ENCODE peak calls at places on chromosomes 12 and 14, in four cellular contexts. T is IMR-90, E is neuronal stem cell, L is H1. J is an unnamed sample.

GRCh38 chr14:77157716-77158115 is 16.1 kb upstream of the ZDHHC22 start:
- DNase-seq in T (no peak), E (no peak), L (no peak), J (no peak)

GRCh38 chr12:132419612-132420237 is 70.2 kb upstream of the FBRSL1 start:
- DNase-seq in T (no peak), E (no peak), L (no peak), J (no peak)

GRCh38 chr14:101817511-101818001 is 56.0 kb downstream of the PPP2R5C start:
- DNase-seq in T (no peak), E (no peak), L (no peak), J (no peak)

GRCh38 chr14:74582910-74583581 is 29.0 kb downstream of the LTBP2 start:
- DNase-seq in T (peak), E (no peak), L (no peak), J (peak)

GRCh38 chr14:20601522-20601921 is 10.3 kb upstream of the RNASE12 start:
- DNase-seq in T (no peak), E (no peak), L (no peak), J (no peak)

GRCh38 chr14:101960225-101960624 is 4.1 kb upstream of the DYNC1H1 start:
- DNase-seq in T (no peak), E (no peak), L (peak), J (peak)

GRCh38 chr12:54786081-54786480 is 68.2 kb upstream of the MUCL1 start:
- DNase-seq in T (no peak), E (no peak), L (no peak), J (no peak)

GRCh38 chr14:60085085-60085484 is 6.6 kb upstream of the PCNX4 start:
- DNase-seq in T (peak), E (no peak), L (no peak), J (no peak)

GRCh38 chr12:38880288-38880687 is 25.1 kb downstream of the CPNE8 start:
- DNase-seq in T (no peak), E (no peak), L (no peak), J (no peak)

GRCh38 chr12:52631676-52632459 is 13.5 kb upstream of the KRT73 start:
- DNase-seq in T (no peak), E (no peak), L (peak), J (no peak)

GRCh38 chr14:39233680-39234326 is at the start of gene MIA2:
- DNase-seq in T (no peak), E (no peak), L (no peak), J (no peak)

GRCh38 chr12:65189028-65189718 is 19.8 kb downstream of the LEMD3 start:
- DNase-seq in T (no peak), E (no peak), L (no peak), J (no peak)

GRCh38 chr12:44021471-44021971 is 185.6 kb downstream of the TMEM117 start:
- DNase-seq in T (no peak), E (no peak), L (no peak), J (no peak)

GRCh38 chr14:104766863-104767633 is 14.1 kb downstream of the SIVA1 start:
- DNase-seq in T (no peak), E (no peak), L (no peak), J (no peak)

GRCh38 chr12:19967001-19967400 is 401.3 kb upstream of the PDE3A start:
- DNase-seq in T (no peak), E (no peak), L (no peak), J (no peak)

GRCh38 chr12:116135209-116135930 is 142.1 kb downstream of the MED13L start:
- DNase-seq in T (peak), E (no peak), L (no peak), J (peak)

GRCh38 chr14:56659964-56660551 is 80.5 kb downstream of the TMEM260 start:
- DNase-seq in T (peak), E (peak), L (no peak), J (peak)

GRCh38 chr12:65123435-65124063 is 2.4 kb upstream of the WIF1 start:
- DNase-seq in T (peak), E (no peak), L (no peak), J (peak)

GRCh38 chr12:93158065-93158843 is 219.5 kb upstream of the NUDT4 start:
- DNase-seq in T (no peak), E (no peak), L (no peak), J (no peak)

GRCh38 chr12:55932546-55932919 is 1.6 kb downstream of the DGKA start:
- DNase-seq in T (peak), E (no peak), L (no peak), J (peak)

GRCh38 chr12:50979369-50980052 is 27.2 kb downstream of the HIGD1C start:
- DNase-seq in T (no peak), E (no peak), L (no peak), J (no peak)

GRCh38 chr14:91264151-91265150 is 19.9 kb upstream of the GPR68 start:
- DNase-seq in T (no peak), E (no peak), L (peak), J (no peak)

GRCh38 chr12:80188566-80188965 is 89.2 kb downstream of the OTOGL start:
- DNase-seq in T (peak), E (no peak), L (no peak), J (peak)

GRCh38 chr12:76644950-76645349 is 85.4 kb upstream of the OSBPL8 start:
- DNase-seq in T (no peak), E (no peak), L (no peak), J (no peak)

GRCh38 chr12:89733579-89734201 is 25.1 kb upstream of the ATP2B1 start:
- DNase-seq in T (peak), E (no peak), L (no peak), J (peak)

GRCh38 chr14:70995671-70996070 is 88.4 kb downstream of the PCNX1 start:
- DNase-seq in T (peak), E (no peak), L (no peak), J (no peak)

GRCh38 chr12:122726056-122726558 is 4.5 kb downstream of the HCAR1 start:
- DNase-seq in T (no peak), E (no peak), L (no peak), J (no peak)

GRCh38 chr12:88752183-88752582 is 171.9 kb upstream of the KITLG start:
- DNase-seq in T (no peak), E (no peak), L (no peak), J (no peak)

GRCh38 chr12:120822832-120823503 is 81.2 kb downstream of the SPPL3 start:
- DNase-seq in T (no peak), E (no peak), L (no peak), J (no peak)

GRCh38 chr12:55654506-55655224 is 18.0 kb downstream of the OR10P1 start:
- DNase-seq in T (no peak), E (no peak), L (no peak), J (no peak)

GRCh38 chr12:16606201-16606849 is 363 bp upstream of the LMO3 start:
- DNase-seq in T (peak), E (no peak), L (peak), J (peak)

GRCh38 chr12:57216931-57217871 is 607 bp downstream of the NXPH4 start:
- DNase-seq in T (no peak), E (no peak), L (peak), J (no peak)

GRCh38 chr12:18165889-18166288 is 75.9 kb upstream of the RERGL start:
- DNase-seq in T (no peak), E (no peak), L (no peak), J (no peak)

GRCh38 chr12:75705749-75706719 is 194.6 kb upstream of the KRR1 start:
- DNase-seq in T (peak), E (no peak), L (no peak), J (peak)

GRCh38 chr12:1927751-1928351 is 9.4 kb upstream of the CACNA2D4 start:
- DNase-seq in T (no peak), E (no peak), L (peak), J (no peak)

GRCh38 chr12:94679554-94679953 is 29.2 kb upstream of the TMCC3 start:
- DNase-seq in T (no peak), E (no peak), L (peak), J (no peak)

GRCh38 chr12:25959069-25959961 is 833 bp downstream of the RASSF8 start:
- DNase-seq in T (peak), E (no peak), L (peak), J (peak)

GRCh38 chr12:25960176-25960575 is 1.7 kb downstream of the RASSF8 start:
- DNase-seq in T (peak), E (no peak), L (no peak), J (peak)

GRCh38 chr12:25958254-25959068 is at the start of gene RASSF8:
- DNase-seq in T (peak), E (peak), L (peak), J (peak)

GRCh38 chr12:25960926-25961325 is 2.4 kb downstream of the RASSF8 start:
- DNase-seq in T (peak), E (no peak), L (no peak), J (no peak)

GRCh38 chr12:25957898-25958253 is 606 bp upstream of the RASSF8 start:
- DNase-seq in T (peak), E (no peak), L (no peak), J (peak)
- H2BK5ac ChIP-seq in T (peak), E (peak), L (no peak), J (peak)

GRCh38 chr12:102736328-102736727 is 180.7 kb downstream of the PAH start:
- DNase-seq in T (no peak), E (no peak), L (no peak), J (no peak)
- H3K14ac ChIP-seq in T (no peak), E (no peak), L (no peak), J (no peak)

DNA sequence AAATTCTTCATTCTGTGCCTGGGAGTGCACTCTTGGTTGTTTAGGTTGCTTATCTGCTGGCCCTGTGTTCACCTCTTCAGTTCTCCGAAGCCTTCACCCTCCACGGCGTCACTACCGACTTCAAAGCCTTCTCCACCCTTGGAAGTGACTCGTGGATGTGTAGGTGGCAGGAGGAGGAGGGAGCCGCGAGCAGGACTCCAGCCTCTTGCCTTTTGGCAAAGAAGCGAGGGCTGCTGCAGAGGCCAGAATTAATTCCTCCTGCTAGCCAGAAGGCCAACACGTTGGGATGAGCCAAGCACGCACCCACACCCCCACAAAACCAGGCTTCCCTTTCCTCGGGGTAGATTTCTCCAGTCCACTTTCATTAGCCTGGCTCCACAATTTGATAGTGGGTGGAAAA is 86.5 kb downstream of the TBX5 start:
- DNase-seq in T (peak), E (no peak), L (no peak), J (no peak)
- H2BK5ac ChIP-seq in T (no peak), E (no peak), L (no peak), J (no peak)

DNA sequence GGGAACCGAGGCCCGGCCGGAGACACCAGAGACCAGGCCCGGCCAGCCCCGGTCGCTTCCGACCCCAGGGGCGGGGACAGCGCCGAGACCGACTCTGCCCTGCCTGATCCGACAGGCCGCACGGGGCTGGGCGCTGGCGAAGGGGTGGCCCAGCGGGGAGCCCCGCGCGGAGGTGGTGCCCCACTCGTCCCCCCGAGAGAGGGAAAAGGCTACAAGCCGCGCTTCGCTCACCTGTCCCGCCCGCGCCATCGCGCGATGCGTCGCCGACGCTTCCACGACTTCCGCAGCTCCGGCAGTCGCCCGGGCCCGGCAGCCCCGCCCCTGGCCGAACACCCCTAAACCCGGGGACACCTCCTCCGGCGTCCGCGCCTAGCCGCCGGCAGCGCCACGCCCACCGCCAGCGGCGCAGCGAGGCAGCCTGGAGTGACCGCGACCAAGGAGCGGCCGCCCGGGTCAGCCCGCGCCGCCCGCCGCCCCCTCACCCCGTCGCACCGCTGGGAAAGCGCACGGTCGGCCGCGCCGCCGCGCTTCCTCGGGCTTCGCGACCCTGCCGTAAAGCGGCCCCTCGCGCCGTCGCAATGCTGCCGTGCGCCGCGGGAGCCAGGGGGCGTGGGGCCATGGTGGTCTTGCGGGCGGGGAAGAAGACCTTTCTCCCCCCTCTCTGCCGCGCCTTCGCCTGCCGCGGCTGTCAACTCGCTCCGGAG is at the start of the genes BAG5 and COA8:
- DNase-seq in T (peak), E (peak), L (peak), J (peak)
- H3K14ac ChIP-seq in T (peak), E (peak), L (peak), J (peak)

DNA sequence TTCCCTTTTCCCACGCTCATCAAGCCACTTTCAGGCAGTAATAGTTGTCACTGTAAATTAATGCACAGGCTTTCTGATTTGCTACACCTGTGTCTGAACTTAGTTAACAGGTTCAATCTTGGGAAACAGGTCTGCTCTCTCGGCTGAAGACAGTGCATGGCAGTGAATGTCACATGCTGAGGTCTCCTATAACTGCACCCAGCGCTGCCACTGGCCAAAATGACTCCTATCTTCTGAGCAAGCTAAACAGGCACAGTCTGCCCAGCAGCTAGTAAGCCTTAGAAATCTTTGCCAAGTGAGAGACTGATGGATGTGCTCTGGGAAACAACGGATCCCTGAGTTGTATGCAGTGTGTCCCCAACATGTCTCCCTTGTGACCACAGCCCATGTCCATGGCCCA is 25.2 kb upstream of the FOXN3 start:
- DNase-seq in T (no peak), E (no peak), L (no peak), J (no peak)
- H2BK5ac ChIP-seq in T (peak), E (no peak), L (peak), J (no peak)

GRCh38 chr14:61514006-61514830 is 181.1 kb upstream of the HIF1A start:
- DNase-seq in T (peak), E (no peak), L (no peak), J (no peak)
- H3K14ac ChIP-seq in T (peak), E (no peak), L (no peak), J (no peak)

DNA sequence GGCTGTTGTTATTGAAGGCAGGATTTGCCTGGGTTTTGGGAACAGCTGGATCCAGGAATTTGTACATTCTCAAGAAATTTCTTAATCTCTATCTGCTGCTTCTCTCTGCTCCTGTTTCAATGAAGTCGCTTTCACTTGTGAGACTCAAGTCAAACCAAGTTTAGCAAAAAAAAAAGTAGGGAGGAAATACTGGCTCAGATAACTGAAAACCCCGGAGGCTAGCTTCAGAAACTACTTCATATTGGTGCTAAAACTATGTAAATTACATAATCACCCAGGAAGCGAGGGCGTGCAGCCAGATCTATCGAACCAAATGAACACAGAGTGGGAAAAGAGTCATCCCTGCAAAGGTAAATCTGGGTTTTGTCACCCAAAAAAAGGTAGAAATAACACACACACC is 68.3 kb upstream of the FICD start:
- DNase-seq in T (no peak), E (no peak), L (no peak), J (peak)
- H2BK5ac ChIP-seq in T (no peak), E (no peak), L (peak), J (no peak)